ENCODE peak calls at places on chromosomes 13 and 19, in five cellular contexts. G is IMR-90, B is tibial nerve, Z is neural progenitor cell, R is left ventricle myocardium inferior. N is an unnamed sample.

GRCh38 chr19:33462112-33462726 is 59.4 kb downstream of the PEPD start:
- DNase-seq in G (no peak), B (no peak), Z (no peak), R (no peak), N (no peak)

GRCh38 chr19:10928563-10929401 is at the start of the genes TIMM29 and YIPF2:
- DNase-seq in G (peak; percentile 98), B (peak; percentile 88), Z (peak; percentile 98), R (peak; percentile 95), N (peak; percentile 98)

GRCh38 chr13:109787135-109787954 is 962 bp upstream of the IRS2 start:
- DNase-seq in G (peak; percentile 33), B (no peak), Z (peak; percentile 84), R (peak; percentile 40), N (no peak)

GRCh38 chr19:11338164-11338563 is 1.3 kb downstream of the RAB3D start:
- DNase-seq in G (no peak), B (no peak), Z (no peak), R (no peak), N (no peak)

GRCh38 chr13:112638157-112638750 is 50.3 kb upstream of the TUBGCP3 start:
- DNase-seq in G (no peak), B (no peak), Z (no peak), R (no peak), N (no peak)

GRCh38 chr19:51440846-51441409 is 17.3 kb downstream of the SIGLEC8 start:
- DNase-seq in G (no peak), B (no peak), Z (no peak), R (no peak), N (no peak)

GRCh38 chr13:107590556-107590955 is 624.8 kb downstream of the LIG4 start:
- DNase-seq in G (peak; percentile 83), B (no peak), Z (no peak), R (no peak), N (no peak)

GRCh38 chr13:33274264-33274663 is 11.3 kb downstream of the STARD13 start:
- DNase-seq in G (no peak), B (no peak), Z (no peak), R (no peak), N (no peak)

GRCh38 chr13:83498486-83499190 is 383.6 kb downstream of the SLITRK1 start:
- DNase-seq in G (peak; percentile 37), B (no peak), Z (no peak), R (no peak), N (no peak)

GRCh38 chr19:10604460-10604980 is 17.4 kb upstream of the AP1M2 start:
- DNase-seq in G (no peak), B (no peak), Z (no peak), R (peak; percentile 31), N (no peak)

GRCh38 chr13:66262330-66262729 is 967.8 kb downstream of the PCDH9 start:
- DNase-seq in G (no peak), B (no peak), Z (no peak), R (no peak), N (no peak)

GRCh38 chr13:28489975-28490550 is 4.9 kb downstream of the FLT1 start:
- DNase-seq in G (no peak), B (no peak), Z (no peak), R (no peak), N (no peak)

GRCh38 chr13:105432408-105432807 is 1103.1 kb downstream of the EFNB2 start:
- DNase-seq in G (no peak), B (no peak), Z (no peak), R (no peak), N (no peak)

GRCh38 chr13:98959775-98960325 is 18.0 kb downstream of the DOCK9 start:
- DNase-seq in G (no peak), B (no peak), Z (peak; percentile 15), R (no peak), N (no peak)

GRCh38 chr13:94217370-94217769 is 262.1 kb downstream of the DCT start:
- DNase-seq in G (peak; percentile 52), B (no peak), Z (no peak), R (no peak), N (no peak)

GRCh38 chr19:16417660-16418596 is 53.8 kb downstream of the EPS15L1 start:
- DNase-seq in G (peak; percentile 42), B (peak; percentile 72), Z (peak; percentile 81), R (peak; percentile 75), N (no peak)

GRCh38 chr13:84917252-84917878 is 881.9 kb downstream of the SLITRK6 start:
- DNase-seq in G (peak; percentile 31), B (no peak), Z (no peak), R (no peak), N (no peak)

GRCh38 chr19:45508931-45509691 is 1.8 kb downstream of the VASP start:
- DNase-seq in G (peak; percentile 66), B (no peak), Z (peak; percentile 77), R (peak; percentile 83), N (no peak)

GRCh38 chr13:60591348-60591747 is 194.3 kb downstream of the TDRD3 start:
- DNase-seq in G (peak; percentile 48), B (no peak), Z (no peak), R (no peak), N (no peak)

GRCh38 chr13:44653261-44653660 is 77.1 kb upstream of the TSC22D1 start:
- DNase-seq in G (peak; percentile 37), B (no peak), Z (no peak), R (no peak), N (no peak)

GRCh38 chr19:19081642-19082151 is 17.9 kb downstream of the SLC25A42 start:
- DNase-seq in G (peak; percentile 50), B (no peak), Z (no peak), R (peak; percentile 66), N (no peak)

GRCh38 chr13:74273591-74273990 is 139.4 kb upstream of the KLF12 start:
- DNase-seq in G (no peak), B (no peak), Z (no peak), R (no peak), N (no peak)

GRCh38 chr19:50697414-50698124 is 22.0 kb downstream of the SHANK1 start:
- DNase-seq in G (no peak), B (no peak), Z (no peak), R (no peak), N (no peak)

GRCh38 chr13:106565127-106565775 is 2.7 kb downstream of the ARGLU1 start:
- DNase-seq in G (no peak), B (no peak), Z (peak; percentile 28), R (no peak), N (no peak)

GRCh38 chr19:33241530-33242101 is 16.0 kb upstream of the SLC7A10 start:
- DNase-seq in G (no peak), B (no peak), Z (peak; percentile 55), R (no peak), N (no peak)

GRCh38 chr19:57934820-57935665 is at the start of gene ZNF418:
- DNase-seq in G (peak; percentile 84), B (no peak), Z (peak; percentile 93), R (peak; percentile 42), N (no peak)

GRCh38 chr13:38002596-38002995 is 133.0 kb upstream of the TRPC4 start:
- DNase-seq in G (no peak), B (no peak), Z (no peak), R (no peak), N (no peak)

GRCh38 chr13:50576156-50576555 is 267.3 kb downstream of the DLEU7 start:
- DNase-seq in G (no peak), B (no peak), Z (no peak), R (no peak), N (no peak)

DNA sequence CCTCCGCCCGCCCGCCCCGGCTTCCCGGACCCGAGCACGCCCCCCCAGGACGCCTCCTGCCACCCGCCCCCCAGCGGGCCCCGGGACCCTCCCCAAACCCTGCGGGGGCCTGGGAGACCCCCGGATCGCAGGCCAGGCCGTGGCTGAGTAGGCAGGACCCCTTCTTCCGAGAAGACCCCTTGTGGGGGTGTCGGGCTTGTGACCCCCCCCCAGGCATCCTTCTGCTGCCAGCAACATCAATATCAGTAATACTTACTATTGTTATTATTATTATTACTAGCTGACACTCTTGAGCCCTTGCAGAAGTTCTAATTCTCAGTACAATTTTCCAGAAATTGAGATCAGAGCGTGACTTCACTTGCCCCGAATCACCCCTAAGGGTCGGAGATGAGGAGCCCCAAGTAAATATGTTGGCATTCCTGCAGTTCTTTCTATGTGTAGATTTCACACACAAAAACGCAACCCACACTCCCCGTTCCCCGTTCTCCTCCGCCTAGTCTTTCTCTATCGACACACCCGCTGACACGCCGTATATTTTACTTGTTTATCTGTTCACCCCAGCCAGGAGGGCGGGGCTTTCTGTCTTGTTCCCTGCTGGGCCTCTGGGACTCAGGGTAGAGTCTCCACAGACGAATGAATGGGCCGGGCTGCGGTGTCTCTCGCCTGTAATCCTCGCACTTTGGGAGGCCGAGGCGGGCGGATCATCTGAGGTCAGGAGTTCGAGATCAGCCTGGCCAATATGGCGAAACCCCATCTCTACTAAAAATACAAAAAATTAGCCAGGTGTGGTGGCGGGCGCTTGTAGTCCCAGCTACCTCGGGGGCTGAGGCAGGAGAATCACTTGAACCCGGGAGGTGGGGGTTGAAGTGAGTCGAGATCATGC is 14.7 kb downstream of the TLE5 start:
- DNase-seq in G (peak; percentile 63), B (peak; percentile 93), Z (peak; percentile 92), R (peak; percentile 79), N (no peak)
- H3K4me3 ChIP-seq in G (peak overlapping the region; percentile 17), B (peak overlapping the region; percentile 46), Z (peak overlapping the region; percentile 46), R (peak overlapping the region; percentile 65), N (peak overlapping the region; percentile 9)

GRCh38 chr13:46667687-46668281 is 114.8 kb downstream of the LRCH1 start:
- DNase-seq in G (no peak), B (no peak), Z (no peak), R (no peak), N (no peak)
- H3K27ac ChIP-seq in G (peak overlapping the region; percentile 71), B (peak overlapping the region; percentile 66), Z (no peak overlapping the region), R (peak overlapping the region; percentile 61), N (no peak overlapping the region)

DNA sequence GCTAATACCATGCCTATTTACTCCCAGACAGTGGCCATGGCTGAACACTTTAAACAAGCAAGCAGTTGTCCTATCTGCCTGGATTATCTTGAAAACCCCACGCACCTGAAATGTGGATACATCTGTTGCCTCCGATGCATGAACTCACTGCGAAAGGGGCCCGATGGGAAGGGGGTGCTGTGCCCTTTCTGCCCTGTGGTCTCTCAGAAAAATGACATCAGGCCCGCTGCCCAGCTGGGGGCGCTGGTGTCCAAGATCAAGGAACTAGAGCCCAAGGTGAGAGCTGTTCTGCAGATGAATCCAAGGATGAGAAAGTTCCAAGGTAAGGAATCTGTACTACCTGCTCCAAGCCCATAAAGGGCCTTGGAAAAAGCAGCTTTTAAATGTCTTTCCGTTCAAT is 8.6 kb downstream of the RFPL4AL1 start:
- DNase-seq in G (no peak), B (no peak), Z (no peak), R (no peak), N (no peak)
- TF ChIP-seq CTCF in G (no peak), B (no peak), Z (no peak), R (no peak), N (no peak)

GRCh38 chr13:92806215-92806614 is 420.4 kb upstream of the GPC6 start:
- DNase-seq in G (no peak), B (no peak), Z (no peak), R (no peak), N (no peak)
- H3K4me3 ChIP-seq in G (peak overlapping the region; percentile 3), B (no peak overlapping the region), Z (no peak overlapping the region), R (peak overlapping the region; percentile 53), N (no peak overlapping the region)